ENCODE peak calls at places on chromosomes 16 and 17, in eight cellular contexts. X, C, J, A, M, G, E and T are unnamed samples.

GRCh38 chr16:46895399-46896313 is 11.5 kb downstream of the GPT2 start:
- DNase-seq in X (no peak), C (no peak), J (no peak), A (no peak), M (no peak), G (no peak), E (no peak), T (no peak)

GRCh38 chr17:82667668-82668000 is 19.4 kb upstream of the WDR45B start:
- DNase-seq in X (no peak), C (no peak), J (no peak), A (no peak), M (no peak), G (no peak), E (no peak), T (no peak)

GRCh38 chr16:53482123-53482522 is 20.9 kb downstream of the AKTIP start:
- DNase-seq in X (no peak), C (peak; percentile 40), J (peak; percentile 21), A (no peak), M (no peak), G (no peak), E (no peak), T (peak; percentile 5)

GRCh38 chr16:56753410-56753809 is 23.5 kb downstream of the NUP93 start:
- DNase-seq in X (no peak), C (peak; percentile 38), J (peak; percentile 77), A (no peak), M (no peak), G (peak; percentile 50), E (no peak), T (peak; percentile 67)

GRCh38 chr17:27379863-27380533 is 76.2 kb upstream of the KSR1 start:
- DNase-seq in X (peak; percentile 73), C (peak; percentile 71), J (peak; percentile 43), A (peak; percentile 46), M (peak; percentile 39), G (peak; percentile 55), E (no peak), T (peak; percentile 76)

GRCh38 chr16:57403965-57404817 is at the start of gene CCL17:
- DNase-seq in X (no peak), C (no peak), J (no peak), A (no peak), M (no peak), G (no peak), E (no peak), T (no peak)

GRCh38 chr17:56793506-56793905 is 40.2 kb downstream of the C17orf67 start:
- DNase-seq in X (no peak), C (no peak), J (no peak), A (no peak), M (no peak), G (no peak), E (no peak), T (no peak)

GRCh38 chr17:62780273-62780672 is 27.8 kb downstream of the MARCHF10 start:
- DNase-seq in X (no peak), C (no peak), J (no peak), A (no peak), M (no peak), G (no peak), E (no peak), T (no peak)

GRCh38 chr16:85650864-85651811 is 37.6 kb downstream of the GINS2 start:
- DNase-seq in X (peak; percentile 58), C (no peak), J (no peak), A (peak; percentile 69), M (no peak), G (no peak), E (no peak), T (no peak)

GRCh38 chr16:84312783-84313382 is 18.2 kb downstream of the WFDC1 start:
- DNase-seq in X (no peak), C (no peak), J (no peak), A (no peak), M (peak; percentile 87), G (no peak), E (peak; percentile 57), T (no peak)

GRCh38 chr17:78697846-78698343 is 84.2 kb downstream of the CYTH1 start:
- DNase-seq in X (no peak), C (no peak), J (no peak), A (no peak), M (no peak), G (no peak), E (no peak), T (no peak)

GRCh38 chr17:12522743-12523181 is 142.9 kb upstream of the MYOCD start:
- DNase-seq in X (no peak), C (peak; percentile 52), J (peak; percentile 69), A (peak; percentile 11), M (peak; percentile 36), G (peak; percentile 18), E (no peak), T (peak; percentile 51)

GRCh38 chr17:77822302-77823030 is 136.0 kb upstream of the TNRC6C start:
- DNase-seq in X (peak; percentile 70), C (peak; percentile 29), J (no peak), A (peak; percentile 31), M (peak; percentile 51), G (peak; percentile 76), E (no peak), T (no peak)

GRCh38 chr16:1641261-1641660 is 29.1 kb downstream of the CRAMP1 start:
- DNase-seq in X (no peak), C (no peak), J (no peak), A (no peak), M (no peak), G (no peak), E (no peak), T (no peak)

GRCh38 chr17:28657756-28658155 is 4.0 kb downstream of the SDF2 start:
- DNase-seq in X (no peak), C (no peak), J (peak; percentile 69), A (no peak), M (no peak), G (peak; percentile 24), E (no peak), T (peak; percentile 48)

GRCh38 chr16:81537721-81538561 is 93.3 kb downstream of the CMIP start:
- DNase-seq in X (no peak), C (no peak), J (no peak), A (no peak), M (no peak), G (peak; percentile 80), E (no peak), T (peak; percentile 58)

DNA sequence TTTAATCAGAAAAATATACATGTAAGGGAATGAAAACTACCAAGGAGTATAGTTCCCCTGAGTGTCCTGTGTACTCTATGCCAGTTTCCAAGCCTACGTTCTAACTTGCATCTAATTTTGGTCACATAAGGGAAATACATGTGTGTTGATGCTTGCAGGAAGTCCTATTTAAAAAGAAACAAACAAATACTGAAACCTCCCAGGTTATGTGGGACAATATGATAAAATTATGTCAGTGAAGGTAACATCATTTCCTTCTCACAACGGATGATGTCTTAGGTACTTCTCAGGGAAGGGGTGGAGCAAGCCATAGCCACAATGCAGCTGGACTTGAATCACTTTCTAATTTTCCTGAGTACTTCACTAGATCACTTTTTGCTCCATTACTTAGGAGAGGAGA is 115.9 kb downstream of the ZFHX3 start:
- DNase-seq in X (no peak), C (peak; percentile 51), J (peak; percentile 17), A (no peak), M (no peak), G (no peak), E (no peak), T (peak; percentile 54)
- H3K4me3 ChIP-seq in X (no peak overlapping the region), C (peak overlapping the region; percentile 25), J (no peak overlapping the region), A (no peak overlapping the region), M (no peak overlapping the region), G (no peak overlapping the region), E (no peak overlapping the region), T (no peak overlapping the region)

DNA sequence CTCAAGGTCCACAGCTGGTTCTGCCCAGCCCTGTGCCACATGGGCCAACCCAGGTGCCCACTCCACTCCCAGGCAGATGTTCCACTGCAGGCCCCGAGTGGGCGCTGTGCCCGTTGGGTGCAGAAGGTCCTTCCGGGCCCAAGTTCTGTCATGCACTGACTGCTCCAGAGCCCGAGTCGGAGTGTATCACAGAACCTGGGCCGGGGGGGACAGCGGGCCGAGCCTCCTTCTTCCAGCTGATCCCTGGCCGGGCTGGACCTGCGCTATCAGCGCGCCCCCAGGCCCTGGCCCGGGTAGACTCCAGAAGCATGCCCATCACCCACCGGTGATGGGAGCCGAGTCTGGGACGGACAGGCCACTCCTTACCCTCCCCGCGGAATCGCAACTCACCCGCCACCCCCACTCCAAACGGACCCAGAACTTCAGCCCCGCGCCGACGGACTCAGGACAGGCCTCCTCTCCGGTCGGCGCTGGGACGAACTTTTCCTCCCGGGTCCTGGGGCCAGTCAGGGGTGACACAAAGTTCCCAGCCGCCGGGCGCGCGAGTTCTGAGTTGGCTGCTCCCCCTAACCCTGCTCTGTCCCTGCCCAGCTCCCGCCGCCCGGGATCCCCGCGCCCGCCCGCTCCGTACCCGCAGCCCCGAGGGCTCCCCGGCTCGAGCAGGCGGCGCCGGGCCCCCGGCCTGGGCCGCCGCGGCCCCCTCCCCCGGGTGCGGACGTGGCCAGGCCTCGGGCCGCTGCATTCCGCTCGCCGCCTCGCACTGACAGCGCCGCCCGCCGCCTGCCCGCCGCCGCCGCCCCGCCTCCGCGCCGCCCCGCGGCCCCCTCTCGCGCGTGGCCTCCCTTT is at the start of gene COPZ2:
- DNase-seq in X (peak; percentile 61), C (peak; percentile 49), J (peak; percentile 44), A (peak; percentile 61), M (peak; percentile 54), G (peak; percentile 49), E (no peak), T (peak; percentile 59)
- TF ChIP-seq CTCF in X (peak; percentile 41), C (peak; percentile 52), J (peak; percentile 58), A (no peak), M (peak; percentile 69), G (peak; percentile 61), E (no peak), T (peak; percentile 73)

GRCh38 chr17:79748296-79749099 is 17.8 kb downstream of the ENPP7 start:
- DNase-seq in X (no peak), C (no peak), J (no peak), A (no peak), M (no peak), G (no peak), E (no peak), T (no peak)
- H3K4me3 ChIP-seq in X (no peak overlapping the region), C (no peak overlapping the region), J (no peak overlapping the region), A (no peak overlapping the region), M (no peak overlapping the region), G (no peak overlapping the region), E (no peak overlapping the region), T (no peak overlapping the region)

GRCh38 chr16:71894229-71894920 is 956 bp upstream of the IST1 start:
- DNase-seq in X (peak; percentile 44), C (peak; percentile 71), J (peak; percentile 76), A (peak; percentile 52), M (peak; percentile 71), G (peak; percentile 68), E (peak; percentile 43), T (peak; percentile 67)
- TF ChIP-seq CTCF in X (no peak), C (peak; percentile 4), J (peak; percentile 19), A (no peak), M (no peak), G (no peak), E (no peak), T (no peak)

DNA sequence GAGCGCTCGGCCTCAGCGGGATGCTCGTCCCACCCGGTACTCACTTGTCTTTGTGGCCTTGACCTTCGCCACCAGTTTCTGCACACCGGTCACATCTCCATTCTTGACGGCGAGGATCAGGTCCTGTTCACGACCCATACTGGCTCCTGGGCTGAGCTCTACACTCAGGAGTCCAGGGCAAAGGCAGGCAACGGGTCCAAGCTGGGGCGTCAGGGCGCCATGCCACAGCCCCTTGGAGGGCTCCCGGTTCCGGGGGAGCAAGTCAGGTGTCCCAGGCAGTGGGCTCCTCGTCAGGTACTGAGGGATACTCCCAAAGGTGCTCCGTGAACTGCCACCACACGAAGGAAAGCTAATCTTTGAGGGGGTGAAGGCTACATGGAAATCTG is 1.7 kb downstream of the CASKIN2 start:
- DNase-seq in X (no peak), C (no peak), J (no peak), A (peak; percentile 25), M (no peak), G (no peak), E (no peak), T (no peak)
- H3K4me3 ChIP-seq in X (peak overlapping the region; percentile 66), C (peak overlapping the region; percentile 72), J (no peak overlapping the region), A (peak overlapping the region; percentile 94), M (no peak overlapping the region), G (peak overlapping the region; percentile 76), E (no peak overlapping the region), T (no peak overlapping the region)